ENCODE peak calls at places on chromosome 2, in eight cellular contexts. K, X, D, P, N, M, T and F are unnamed samples.
A peak's percentile ranks its signal among the peaks of the same experiment; 100 is the strongest.

GRCh38 chr2:218255441-218255840 is 5.4 kb upstream of the GPBAR1 start:
- DNase-seq in N (no peak), X (no peak), P (no peak), K (no peak), M (no peak), T (no peak), D (no peak), F (no peak)

GRCh38 chr2:174120346-174120745 is 128.0 kb downstream of the OLA1 start:
- DNase-seq in M (no peak), N (no peak), T (no peak), X (no peak), P (no peak), K (no peak), D (no peak), F (no peak)

GRCh38 chr2:228048838-228049490 is 132.5 kb downstream of the SPHKAP start:
- DNase-seq in P (peak; percentile 77), K (peak; percentile 76), T (no peak), X (peak; percentile 32), D (no peak), M (no peak), N (no peak), F (no peak)

GRCh38 chr2:11398710-11399109 is 54.3 kb upstream of the ROCK2 start:
- DNase-seq in N (no peak), T (no peak), P (peak; percentile 41), X (no peak), D (no peak), M (no peak), K (peak; percentile 16), F (no peak)

GRCh38 chr2:121731366-121731765 is 5.3 kb downstream of the NIFK start:
- DNase-seq in N (no peak), K (no peak), T (no peak), P (no peak), X (no peak), D (no peak), M (no peak), F (no peak)

GRCh38 chr2:124024491-124025348 is at the start of gene CNTNAP5:
- DNase-seq in K (peak; percentile 85), X (peak; percentile 64), P (peak; percentile 95), D (peak; percentile 11), M (no peak), T (no peak), N (no peak), F (peak; percentile 81)

GRCh38 chr2:44148997-44149396 is 19.7 kb upstream of the PPM1B start:
- DNase-seq in K (no peak), P (no peak), N (no peak), X (no peak), M (no peak), T (no peak), D (no peak), F (no peak)

GRCh38 chr2:79630060-79630459 is 117.2 kb downstream of the CTNNA2 start:
- DNase-seq in X (no peak), N (no peak), D (no peak), P (peak; percentile 48), K (peak; percentile 33), T (no peak), M (no peak), F (no peak)

GRCh38 chr2:19689769-19690168 is 212.0 kb downstream of the TTC32 start:
- DNase-seq in P (no peak), D (no peak), K (no peak), N (no peak), M (no peak), T (no peak), X (no peak), F (no peak)

GRCh38 chr2:163157411-163157810 is 318.8 kb upstream of the KCNH7 start:
- DNase-seq in D (no peak), N (no peak), P (no peak), K (no peak), T (no peak), M (no peak), X (no peak), F (no peak)

GRCh38 chr2:218387369-218388194 is 5.5 kb downstream of the SLC11A1 start:
- DNase-seq in P (peak; percentile 93), M (no peak), T (peak; percentile 48), X (peak; percentile 71), K (peak; percentile 83), N (no peak), D (no peak), F (peak; percentile 87)

GRCh38 chr2:119680457-119681195 is 1.6 kb downstream of the TMEM177 start:
- DNase-seq in T (no peak), K (no peak), N (no peak), X (no peak), P (peak; percentile 33), M (no peak), D (no peak), F (no peak)
- H3K4me3 ChIP-seq in T (no peak overlapping the region), K (no peak overlapping the region), N (no peak overlapping the region), X (no peak overlapping the region), P (peak overlapping the region; percentile 93), M (no peak overlapping the region), D (no peak overlapping the region), F (no peak overlapping the region)

GRCh38 chr2:111622859-111623258 is 261.1 kb downstream of the ANAPC1 start:
- DNase-seq in M (no peak), X (no peak), T (no peak), K (no peak), P (no peak), D (no peak), N (no peak), F (peak; percentile 73)

GRCh38 chr2:111626037-111626861 is 257.7 kb downstream of the ANAPC1 start:
- DNase-seq in P (no peak), N (no peak), D (no peak), T (no peak), M (no peak), X (no peak), K (no peak), F (no peak)

GRCh38 chr2:111623380-111623779 is 260.6 kb downstream of the ANAPC1 start:
- DNase-seq in D (no peak), N (no peak), T (no peak), P (no peak), K (no peak), X (no peak), M (no peak), F (no peak)

GRCh38 chr2:111626862-111627163 is 257.2 kb downstream of the ANAPC1 start:
- DNase-seq in D (no peak), M (no peak), T (no peak), N (no peak), X (no peak), P (no peak), K (no peak), F (no peak)

DNA sequence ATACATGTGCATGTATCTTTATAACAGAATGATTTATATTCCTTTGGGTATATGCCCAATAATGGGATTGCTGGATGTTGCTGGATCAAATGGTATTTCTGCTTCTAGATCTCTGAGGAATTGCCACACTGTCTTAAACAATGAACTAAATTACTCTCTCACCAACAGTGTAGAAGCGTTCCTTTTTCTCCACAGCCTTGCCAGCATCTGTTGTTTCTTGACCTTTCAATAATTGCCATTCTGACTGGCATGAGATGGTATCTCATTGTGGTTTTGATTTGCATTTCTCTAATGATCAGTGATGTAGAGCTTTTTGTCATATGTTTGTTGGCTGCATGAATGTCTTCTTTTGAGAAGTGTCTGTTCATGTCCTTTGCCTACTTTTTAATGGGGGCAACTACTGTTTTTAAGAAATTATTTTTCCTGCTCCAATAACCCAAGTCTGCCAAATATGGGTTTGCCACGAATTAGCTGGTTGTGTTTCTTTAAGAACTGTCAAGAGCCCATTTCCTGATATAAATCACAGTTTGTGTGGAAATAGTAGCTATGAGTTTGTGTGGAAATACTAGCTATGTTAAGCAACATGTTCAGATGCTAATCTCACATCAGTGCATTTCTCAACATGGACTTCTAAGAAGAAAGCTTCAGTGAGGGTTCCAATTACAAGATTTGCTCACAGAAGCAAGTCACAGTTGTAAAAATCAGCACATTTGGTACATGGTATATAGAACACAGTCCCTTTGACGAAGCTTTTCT is 259.4 kb downstream of the ANAPC1 start:
- DNase-seq in K (no peak), M (no peak), P (no peak), D (no peak), T (no peak), N (no peak), X (no peak), F (no peak)
- H3K27ac ChIP-seq in K (no peak overlapping the region), M (peak overlapping the region; percentile 84), P (no peak overlapping the region), D (no peak overlapping the region), T (no peak overlapping the region), N (no peak overlapping the region), X (no peak overlapping the region), F (no peak overlapping the region)

GRCh38 chr2:7744827-7745226 is 827.6 kb downstream of the RNF144A start:
- DNase-seq in P (no peak), X (no peak), M (no peak), T (peak; percentile 24), K (no peak), N (no peak), D (peak; percentile 46), F (no peak)
- H3K4me3 ChIP-seq in P (no peak overlapping the region), X (no peak overlapping the region), M (no peak overlapping the region), T (no peak overlapping the region), K (no peak overlapping the region), N (no peak overlapping the region), D (no peak overlapping the region), F (no peak overlapping the region)

GRCh38 chr2:150469706-150470105 is 17.8 kb downstream of the RND3 start:
- DNase-seq in D (no peak), X (no peak), M (no peak), T (no peak), P (no peak), N (no peak), K (no peak), F (no peak)

GRCh38 chr2:150473767-150474166 is 13.7 kb downstream of the RND3 start:
- DNase-seq in M (no peak), D (no peak), K (no peak), P (no peak), X (no peak), N (no peak), T (no peak), F (no peak)

GRCh38 chr2:150474326-150475074 is 13.0 kb downstream of the RND3 start:
- DNase-seq in N (no peak), X (no peak), D (no peak), P (no peak), K (no peak), M (no peak), T (no peak), F (no peak)

GRCh38 chr2:150470435-150470834 is 17.0 kb downstream of the RND3 start:
- DNase-seq in X (no peak), M (no peak), T (no peak), D (no peak), P (peak; percentile 59), K (peak; percentile 75), N (no peak), F (no peak)

GRCh38 chr2:150472122-150472899 is 15.2 kb downstream of the RND3 start:
- DNase-seq in P (no peak), N (peak; percentile 63), K (peak; percentile 33), M (no peak), D (no peak), T (no peak), X (peak; percentile 40), F (peak; percentile 77)
- H3K27ac ChIP-seq in P (no peak overlapping the region), N (peak overlapping the region; percentile 76), K (no peak overlapping the region), M (peak overlapping the region; percentile 72), D (no peak overlapping the region), T (no peak overlapping the region), X (no peak overlapping the region), F (no peak overlapping the region)